ENCODE peak calls at places on chromosomes 3 and 15, in eight cellular contexts. K is EL; W is occipital lobe; J is NCI-H1105; M is activated CD8-positive, alpha-beta memory T cell treated with anti-CD3 and anti-CD28 coated beads, Interleukin-2, amount 50 U/mL, for 48 hours; Y is T-cell; H is sciatic nerve; F is HEK293T. L is an unnamed sample.

GRCh38 chr15:61654918-61655317 is 405.3 kb downstream of the VPS13C start:
- DNase-seq in K (no peak), W (no peak), J (no peak), M (no peak), Y (no peak), H (no peak), F (no peak), L (no peak)

GRCh38 chr15:56366211-56366610 is 985 bp downstream of the TEX9 start:
- DNase-seq in K (no peak), W (no peak), J (no peak), M (no peak), Y (no peak), H (no peak), F (no peak), L (no peak)

GRCh38 chr3:186303985-186304384 is 58.0 kb downstream of the DGKG start:
- DNase-seq in K (no peak), W (no peak), J (no peak), M (no peak), Y (no peak), H (no peak), F (no peak), L (no peak)

GRCh38 chr15:85582076-85582718 is 201.8 kb downstream of the AKAP13 start:
- DNase-seq in K (no peak), W (no peak), J (no peak), M (no peak), Y (peak), H (no peak), F (no peak), L (no peak)

GRCh38 chr3:50156991-50157493 is 1.9 kb downstream of the SEMA3F start:
- DNase-seq in K (no peak), W (no peak), J (no peak), M (no peak), Y (no peak), H (no peak), F (no peak), L (peak)

GRCh38 chr15:79168922-79169322 is 78.3 kb upstream of the RASGRF1 start:
- DNase-seq in K (no peak), W (peak), J (peak), M (no peak), Y (no peak), H (no peak), F (peak), L (peak)

GRCh38 chr3:114121996-114122709 is 56.7 kb downstream of the DRD3 start:
- DNase-seq in K (peak), W (no peak), J (peak), M (no peak), Y (no peak), H (no peak), F (no peak), L (no peak)

GRCh38 chr15:40685376-40685775 is 9.6 kb upstream of the RAD51 start:
- DNase-seq in K (no peak), W (no peak), J (no peak), M (no peak), Y (no peak), H (no peak), F (no peak), L (no peak)

GRCh38 chr3:127424766-127425504 is 137.1 kb upstream of the PRR20G start:
- DNase-seq in K (no peak), W (no peak), J (no peak), M (peak), Y (no peak), H (no peak), F (no peak), L (no peak)

GRCh38 chr15:62647195-62647865 is 395.2 kb upstream of the TPM1 start:
- DNase-seq in K (peak), W (no peak), J (no peak), M (no peak), Y (no peak), H (no peak), F (no peak), L (no peak)

GRCh38 chr3:45007091-45007490 is 19.0 kb upstream of the CLEC3B start:
- DNase-seq in K (no peak), W (no peak), J (no peak), M (no peak), Y (no peak), H (no peak), F (no peak), L (no peak)

GRCh38 chr15:72231847-72232461 is 964 bp upstream of the PKM start:
- DNase-seq in K (peak), W (no peak), J (peak), M (no peak), Y (peak), H (no peak), F (no peak), L (no peak)

GRCh38 chr3:66812126-66812525 is 186.0 kb upstream of the KBTBD8 start:
- DNase-seq in K (no peak), W (no peak), J (no peak), M (no peak), Y (no peak), H (no peak), F (no peak), L (no peak)

GRCh38 chr3:29226709-29227108 is 54.2 kb upstream of the RBMS3 start:
- DNase-seq in K (no peak), W (no peak), J (no peak), M (no peak), Y (no peak), H (no peak), F (no peak), L (no peak)